ENCODE peak calls at places on chromosomes 11 and 22, in four cellular contexts. E is heart left ventricle, F is EL, Q is nephron progenitor cell. I is an unnamed sample.

GRCh38 chr22:37284807-37285355 is 2.6 kb downstream of the CYTH4 start:
- DNase-seq in E (peak), F (no peak), Q (no peak), I (peak)

GRCh38 chr11:45839204-45839603 is 8.1 kb upstream of the CRY2 start:
- DNase-seq in F (no peak), E (no peak), Q (no peak), I (no peak)

GRCh38 chr11:61978703-61979661 is 11.5 kb upstream of the FTH1 start:
- DNase-seq in Q (no peak), F (no peak), E (no peak), I (no peak)

GRCh38 chr11:34149786-34150185 is 44.4 kb downstream of the NAT10 start:
- DNase-seq in F (no peak), E (no peak), Q (peak), I (no peak)

GRCh38 chr11:134041349-134041748 is 27.5 kb upstream of the JAM3 start:
- DNase-seq in F (no peak), Q (no peak), E (peak), I (no peak)

GRCh38 chr11:88569342-88569741 is 231.8 kb upstream of the CTSC start:
- DNase-seq in Q (no peak), E (no peak), F (peak), I (no peak)

GRCh38 chr11:16898274-16898985 is 115.8 kb downstream of the PLEKHA7 start:
- DNase-seq in Q (no peak), F (no peak), E (no peak), I (no peak)

GRCh38 chr22:49718396-49718795 is 109.3 kb downstream of the BRD1 start:
- DNase-seq in Q (no peak), F (no peak), E (no peak), I (no peak)

GRCh38 chr22:34645375-34645774 is 420.6 kb upstream of the ISX start:
- DNase-seq in Q (peak), E (no peak), F (no peak), I (no peak)

GRCh38 chr11:2662024-2662312 is 37.8 kb downstream of the KCNQ1OT1 start:
- DNase-seq in E (no peak), Q (no peak), F (no peak), I (no peak)

GRCh38 chr11:92528051-92528450 is 303.4 kb downstream of the FAT3 start:
- DNase-seq in E (no peak), Q (no peak), F (peak), I (no peak)

GRCh38 chr22:49081261-49081666 is 746.4 kb downstream of the BRD1 start:
- DNase-seq in Q (no peak), E (no peak), F (no peak), I (no peak)

GRCh38 chr11:112004389-112004788 is 20.8 kb upstream of the DLAT start:
- DNase-seq in E (no peak), Q (no peak), F (peak), I (no peak)

I was measured in Right ventricle myocardium inferior.